ENCODE peak calls at places on chromosomes 6 and 20, in five cellular contexts. R, Z, Q, C and U are unnamed samples.

GRCh38 chr6:138410972-138411667 is 7.1 kb downstream of the HEBP2 start:
- DNase-seq in R (no peak), Z (peak), Q (no peak), C (peak), U (no peak)

GRCh38 chr20:24948939-24949679 is at the start of gene CST7:
- DNase-seq in R (no peak), Z (no peak), Q (no peak), C (peak), U (peak)

GRCh38 chr6:145865595-145865994 is 51.0 kb upstream of the FBXO30 start:
- DNase-seq in R (no peak), Z (no peak), Q (no peak), C (no peak), U (no peak)

GRCh38 chr6:8082954-8083858 is 19.0 kb upstream of the BLOC1S5 start:
- DNase-seq in R (peak), Z (peak), Q (no peak), C (peak), U (no peak)

GRCh38 chr6:37965964-37966676 is 146.6 kb downstream of the ZFAND3 start:
- DNase-seq in R (no peak), Z (peak), Q (no peak), C (peak), U (no peak)

GRCh38 chr6:39792501-39793450 is 600 bp downstream of the DAAM2 start:
- DNase-seq in R (no peak), Z (no peak), Q (peak), C (no peak), U (no peak)

GRCh38 chr6:84536914-84537638 is 227.3 kb downstream of the TBX18 start:
- DNase-seq in R (no peak), Z (no peak), Q (no peak), C (no peak), U (no peak)

GRCh38 chr6:25601797-25602679 is 50.0 kb upstream of the SCGN start:
- DNase-seq in R (peak), Z (peak), Q (peak), C (peak), U (no peak)

GRCh38 chr6:56787209-56787608 is 144.5 kb upstream of the DST start:
- DNase-seq in R (no peak), Z (peak), Q (no peak), C (no peak), U (no peak)

GRCh38 chr20:23586735-23587525 is 18.6 kb upstream of the CST9L start:
- DNase-seq in R (no peak), Z (no peak), Q (no peak), C (peak), U (no peak)

GRCh38 chr20:58640446-58640845 is 10.6 kb upstream of the STX16 start:
- DNase-seq in R (no peak), Z (peak), Q (no peak), C (peak), U (no peak)

GRCh38 chr6:44373051-44373450 is 14.5 kb upstream of the CDC5L start:
- DNase-seq in R (no peak), Z (no peak), Q (no peak), C (peak), U (no peak)

GRCh38 chr6:165969184-165969583 is 198.5 kb downstream of the TBXT start:
- DNase-seq in R (no peak), Z (no peak), Q (no peak), C (no peak), U (no peak)

GRCh38 chr20:36974660-36975059 is 23.2 kb upstream of the SAMHD1 start:
- DNase-seq in R (no peak), Z (no peak), Q (no peak), C (no peak), U (peak)
- H3K4me2 ChIP-seq in R (no peak), Z (no peak), Q (no peak), C (no peak), U (peak)

DNA sequence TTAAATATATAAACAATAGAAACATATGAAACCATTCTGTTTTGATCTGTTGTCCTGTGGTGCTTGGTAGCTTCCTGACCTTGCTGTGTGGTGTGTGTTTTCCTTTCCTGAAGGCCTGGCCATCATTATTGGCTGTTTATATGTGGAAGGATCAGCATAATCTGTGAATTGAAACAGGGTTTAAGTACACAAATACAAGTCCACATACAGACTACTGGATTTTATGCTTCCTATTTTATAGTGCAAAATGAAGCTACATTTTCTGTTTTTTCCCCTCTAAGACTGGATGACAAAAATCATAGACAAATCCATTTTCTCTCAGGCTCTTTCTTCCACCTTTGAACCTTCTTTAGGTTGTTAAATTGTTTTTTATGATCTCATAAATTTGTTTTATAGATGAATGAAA is 2.5 kb downstream of the LIN28B start:
- DNase-seq in R (no peak), Z (no peak), Q (no peak), C (no peak), U (no peak)
- H3K4me2 ChIP-seq in R (peak), Z (no peak), Q (peak), C (no peak), U (peak)

GRCh38 chr6:31582230-31582601 is at the start of gene LTB:
- DNase-seq in R (no peak), Z (no peak), Q (no peak), C (no peak), U (peak)
- H3K4me2 ChIP-seq in R (peak), Z (peak), Q (peak), C (peak), U (peak)

GRCh38 chr6:10516953-10517352 is 4.2 kb upstream of the GCNT2 start:
- DNase-seq in R (no peak), Z (no peak), Q (no peak), C (no peak), U (no peak)

GRCh38 chr6:10521104-10521808 is at the start of gene GCNT2:
- DNase-seq in R (peak), Z (peak), Q (no peak), C (no peak), U (no peak)

GRCh38 chr6:10522929-10523573 is 1.9 kb downstream of the GCNT2 start:
- DNase-seq in R (no peak), Z (no peak), Q (no peak), C (no peak), U (no peak)

GRCh38 chr6:10518461-10519216 is 2.5 kb upstream of the GCNT2 start:
- DNase-seq in R (no peak), Z (peak), Q (no peak), C (peak), U (no peak)

DNA sequence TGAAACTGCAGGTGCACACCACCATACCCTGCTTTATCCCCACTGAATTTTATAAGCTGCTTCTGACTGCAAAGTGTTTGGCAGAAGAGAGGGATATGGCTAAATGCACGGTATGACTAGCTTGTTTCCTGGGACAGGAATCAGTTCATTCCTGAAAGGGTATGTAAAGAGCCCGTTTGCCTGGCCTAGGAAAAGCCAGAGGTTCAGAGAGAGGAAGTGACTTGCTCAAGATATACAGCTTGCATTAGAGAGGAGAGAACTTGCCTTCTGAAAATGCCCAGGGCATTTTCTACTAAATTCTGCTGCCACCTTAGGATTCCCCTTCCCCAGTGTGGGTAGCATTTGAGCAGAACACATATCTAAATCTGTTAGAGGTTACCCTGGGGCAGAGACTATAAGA is 683 bp upstream of the GCNT2 start:
- DNase-seq in R (no peak), Z (peak), Q (no peak), C (no peak), U (no peak)
- H3K4me2 ChIP-seq in R (peak), Z (no peak), Q (no peak), C (no peak), U (no peak)

GRCh38 chr20:5737619-5737953 is 12.6 kb upstream of the SHLD1 start:
- DNase-seq in R (no peak), Z (no peak), Q (no peak), C (no peak), U (no peak)
- H3K4me2 ChIP-seq in R (peak), Z (peak), Q (no peak), C (no peak), U (no peak)

GRCh38 chr6:116200619-116201249 is 53.1 kb downstream of the TSPYL4 start:
- DNase-seq in R (no peak), Z (peak), Q (no peak), C (peak), U (no peak)
- H3K4me2 ChIP-seq in R (no peak), Z (peak), Q (no peak), C (peak), U (no peak)